ENCODE peak calls at places on chromosomes 12 and 14, in eight cellular contexts. N, Q, P, S, D, F, A and W are unnamed samples.

GRCh38 chr12:128817115-128818015 is 6.4 kb downstream of the SLC15A4 start:
- DNase-seq in Q (peak; percentile 45), P (peak; percentile 88), A (no peak), F (peak; percentile 22), D (no peak), S (no peak), N (no peak), W (peak; percentile 63)

GRCh38 chr14:57461777-57462320 is 31.8 kb downstream of the CCDC198 start:
- DNase-seq in F (no peak), P (no peak), S (no peak), D (no peak), Q (no peak), A (no peak), N (no peak), W (no peak)

GRCh38 chr12:26658991-26659390 is 174.0 kb downstream of the ITPR2 start:
- DNase-seq in D (no peak), A (no peak), F (peak; percentile 18), Q (no peak), N (no peak), S (no peak), P (no peak), W (no peak)

GRCh38 chr12:77893918-77894317 is 63.2 kb downstream of the NAV3 start:
- DNase-seq in P (peak; percentile 48), Q (no peak), D (no peak), F (no peak), A (no peak), S (no peak), N (no peak), W (no peak)

GRCh38 chr12:80807640-80808288 is 91.1 kb downstream of the MYF5 start:
- DNase-seq in S (no peak), D (no peak), N (no peak), F (no peak), P (no peak), Q (no peak), A (no peak), W (no peak)

GRCh38 chr12:39236994-39237393 is 205.9 kb downstream of the KIF21A start:
- DNase-seq in D (no peak), N (no peak), A (no peak), S (no peak), Q (no peak), P (no peak), F (peak; percentile 26), W (no peak)

GRCh38 chr12:29545102-29545467 is 47.6 kb upstream of the OVCH1 start:
- DNase-seq in S (no peak), A (no peak), D (no peak), F (no peak), Q (no peak), P (no peak), N (no peak), W (no peak)

GRCh38 chr14:95769976-95770375 is 56.1 kb upstream of the TCL1A start:
- DNase-seq in F (no peak), N (no peak), Q (no peak), D (no peak), S (no peak), P (no peak), A (no peak), W (no peak)

GRCh38 chr14:53924754-53925153 is 31.9 kb downstream of the BMP4 start:
- DNase-seq in Q (no peak), N (no peak), S (no peak), A (no peak), D (no peak), F (peak; percentile 93), P (no peak), W (no peak)

GRCh38 chr14:105852378-105853088 is 326.1 kb downstream of the TMEM121 start:
- DNase-seq in D (no peak), A (peak; percentile 36), S (no peak), N (no peak), F (no peak), P (no peak), Q (peak; percentile 2), W (no peak)